ENCODE peak calls at places on chromosomes 1 and 21, in six cellular contexts. Z, C, V, Q, J and W are unnamed samples. For H3K9me3, the result is how much of the 10 kb centered on the place peaks cover.

GRCh38 chr1:183303901-183304300 is 114.3 kb downstream of the NMNAT2 start:
- DNase-seq in V (no peak), Q (no peak), Z (no peak), J (peak), C (no peak), W (no peak)

GRCh38 chr1:60428161-60428560 is 354.6 kb upstream of the C1orf87 start:
- DNase-seq in C (no peak), V (no peak), J (peak), Q (no peak), Z (no peak), W (no peak)

GRCh38 chr1:213171711-213172110 is 120.7 kb downstream of the RPS6KC1 start:
- DNase-seq in V (no peak), Z (no peak), J (no peak), Q (no peak), C (no peak), W (no peak)

GRCh38 chr1:24507423-24507804 is 4.8 kb downstream of the RCAN3 start:
- DNase-seq in C (no peak), Q (no peak), V (peak), J (no peak), Z (no peak), W (no peak)

GRCh38 chr1:214658175-214658574 is 55.2 kb downstream of the CENPF start:
- DNase-seq in Z (no peak), V (no peak), C (no peak), J (no peak), Q (no peak), W (no peak)

GRCh38 chr1:19505694-19506457 is 20.5 kb upstream of the CAPZB start:
- DNase-seq in J (no peak), Z (peak), C (no peak), Q (no peak), V (no peak), W (no peak)

GRCh38 chr1:71753746-71754145 is 528.6 kb downstream of the NEGR1 start:
- DNase-seq in Z (no peak), Q (no peak), V (no peak), J (no peak), C (no peak), W (no peak)

GRCh38 chr21:34801519-34802132 is 132.8 kb downstream of the CLIC6 start:
- DNase-seq in Q (peak), Z (no peak), J (peak), C (no peak), V (peak), W (no peak)

GRCh38 chr1:100037665-100038400 is 68.0 kb downstream of the SLC35A3 start:
- DNase-seq in Z (peak), V (peak), C (peak), J (peak), Q (peak), W (peak)

DNA sequence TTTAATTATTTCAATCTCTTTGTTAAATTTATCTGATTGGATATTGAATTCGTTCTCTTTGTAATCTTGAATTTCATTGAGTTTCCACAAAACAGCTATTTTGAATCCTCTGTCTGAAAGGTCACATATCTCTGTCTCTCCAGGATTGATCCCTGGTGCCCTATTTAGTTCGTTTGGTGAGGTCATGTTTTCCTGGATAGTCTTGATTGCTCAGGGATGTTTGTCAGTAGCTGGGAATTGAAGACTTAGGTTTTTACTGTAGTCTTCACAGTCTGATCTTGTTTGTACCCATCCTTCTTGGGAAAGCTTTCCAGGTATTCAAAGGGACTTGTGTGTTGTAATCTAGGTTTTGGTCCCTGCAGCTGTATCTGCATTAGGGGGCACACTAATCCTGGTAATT is 6.8 kb upstream of the MTARC2 start:
- DNase-seq in Q (no peak), Z (no peak), J (no peak), C (no peak), V (no peak), W (no peak)
- H3K9me3 ChIP-seq in Q (under half), Z (under half), J (under half), C (under half), V (under half), W (under half)

GRCh38 chr1:2972011-2972878 is 49.0 kb upstream of the ACTRT2 start:
- DNase-seq in V (no peak), C (no peak), Q (no peak), Z (no peak), J (no peak), W (no peak)

GRCh38 chr1:2974701-2975301 is 46.5 kb upstream of the ACTRT2 start:
- DNase-seq in V (no peak), C (peak), Q (no peak), Z (no peak), J (no peak), W (no peak)

GRCh38 chr1:2975466-2976179 is 45.6 kb upstream of the ACTRT2 start:
- DNase-seq in V (no peak), Q (peak), J (no peak), Z (no peak), C (peak), W (no peak)

GRCh38 chr1:2972879-2973575 is 48.2 kb upstream of the ACTRT2 start:
- DNase-seq in Z (no peak), V (no peak), J (no peak), Q (no peak), C (peak), W (no peak)

GRCh38 chr1:2973661-2974593 is 47.3 kb upstream of the ACTRT2 start:
- DNase-seq in Z (no peak), V (no peak), Q (no peak), C (peak), J (no peak), W (no peak)
- H3K9me3 ChIP-seq in Z (under half), V (under half), Q (half or more), C (under half), J (under half), W (under half)

GRCh38 chr1:29565490-29565889 is 329.2 kb downstream of the PTPRU start:
- DNase-seq in Z (no peak), V (no peak), J (no peak), C (no peak), Q (no peak), W (no peak)
- H3K9me3 ChIP-seq in Z (under half), V (half or more), J (under half), C (half or more), Q (under half), W (under half)

GRCh38 chr1:152745765-152746444 is 11.9 kb upstream of the KPRP start:
- DNase-seq in Z (no peak), V (no peak), J (no peak), Q (no peak), C (no peak), W (no peak)
- H3K9me3 ChIP-seq in Z (under half), V (under half), J (under half), Q (half or more), C (under half), W (under half)